ENCODE peak calls at places on chromosome 10, in nine cellular contexts. One of them, this sample, is unnamed. For H3K4me1, the result is how much of the 10 kb centered on the place peaks cover.

GRCh38 chr10:91953600-91954140 is 30.1 kb downstream of the BTAF1 start:
- DNase-seq in transverse colon: no peak
- DNase-seq in uterus: no peak
- DNase-seq in IMR-90: no peak
- DNase-seq in body of pancreas: no peak
- DNase-seq in GM12878: no peak
- DNase-seq in tibial nerve: no peak
- DNase-seq in thyroid gland: no peak
- DNase-seq in adrenal gland: no peak
- DNase-seq in this sample: no peak

GRCh38 chr10:119834188-119834587 is 38.5 kb downstream of the MCMBP start:
- DNase-seq in transverse colon: no peak
- DNase-seq in uterus: no peak
- DNase-seq in IMR-90: no peak
- DNase-seq in body of pancreas: no peak
- DNase-seq in GM12878: no peak
- DNase-seq in tibial nerve: no peak
- DNase-seq in thyroid gland: no peak
- DNase-seq in adrenal gland: no peak
- DNase-seq in this sample: no peak

GRCh38 chr10:127736915-127737562 is at the start of gene FOXI2:
- DNase-seq in transverse colon: no peak
- DNase-seq in uterus: no peak
- DNase-seq in IMR-90: no peak
- DNase-seq in body of pancreas: no peak
- DNase-seq in GM12878: no peak
- DNase-seq in tibial nerve: no peak
- DNase-seq in thyroid gland: no peak
- DNase-seq in adrenal gland: no peak
- DNase-seq in this sample: no peak

GRCh38 chr10:3948843-3949242 is 163.8 kb upstream of the KLF6 start:
- DNase-seq in transverse colon: peak
- DNase-seq in uterus: peak
- DNase-seq in IMR-90: peak
- DNase-seq in body of pancreas: peak
- DNase-seq in GM12878: no peak
- DNase-seq in tibial nerve: no peak
- DNase-seq in thyroid gland: peak
- DNase-seq in adrenal gland: no peak
- DNase-seq in this sample: no peak

GRCh38 chr10:43292745-43293676 is 26.1 kb upstream of the RASGEF1A start:
- DNase-seq in transverse colon: peak
- DNase-seq in uterus: peak
- DNase-seq in IMR-90: peak
- DNase-seq in body of pancreas: peak
- DNase-seq in GM12878: no peak
- DNase-seq in tibial nerve: peak
- DNase-seq in thyroid gland: peak
- DNase-seq in adrenal gland: peak
- DNase-seq in this sample: no peak

GRCh38 chr10:88165849-88166271 is 302.4 kb downstream of the PTEN start:
- DNase-seq in transverse colon: no peak
- DNase-seq in uterus: no peak
- DNase-seq in IMR-90: peak
- DNase-seq in body of pancreas: no peak
- DNase-seq in GM12878: no peak
- DNase-seq in tibial nerve: no peak
- DNase-seq in thyroid gland: no peak
- DNase-seq in adrenal gland: no peak
- DNase-seq in this sample: no peak

GRCh38 chr10:97717627-97718026 is 4.1 kb downstream of the MARVELD1 start:
- DNase-seq in transverse colon: no peak
- DNase-seq in uterus: no peak
- DNase-seq in IMR-90: no peak
- DNase-seq in body of pancreas: no peak
- DNase-seq in GM12878: no peak
- DNase-seq in tibial nerve: no peak
- DNase-seq in thyroid gland: no peak
- DNase-seq in adrenal gland: no peak
- DNase-seq in this sample: no peak

GRCh38 chr10:17200885-17201164 is 647 bp downstream of the TRDMT1 start:
- DNase-seq in transverse colon: peak
- DNase-seq in uterus: peak
- DNase-seq in IMR-90: peak
- DNase-seq in body of pancreas: peak
- DNase-seq in GM12878: no peak
- DNase-seq in tibial nerve: peak
- DNase-seq in thyroid gland: peak
- DNase-seq in adrenal gland: peak
- DNase-seq in this sample: no peak

GRCh38 chr10:47326306-47326926 is 4.2 kb downstream of the GDF2 start:
- DNase-seq in transverse colon: peak
- DNase-seq in uterus: no peak
- DNase-seq in IMR-90: no peak
- DNase-seq in body of pancreas: peak
- DNase-seq in GM12878: no peak
- DNase-seq in tibial nerve: no peak
- DNase-seq in thyroid gland: no peak
- DNase-seq in adrenal gland: no peak
- DNase-seq in this sample: no peak

GRCh38 chr10:87930141-87930540 is 66.7 kb downstream of the PTEN start:
- DNase-seq in transverse colon: no peak
- DNase-seq in uterus: no peak
- DNase-seq in IMR-90: no peak
- DNase-seq in body of pancreas: no peak
- DNase-seq in GM12878: no peak
- DNase-seq in tibial nerve: no peak
- DNase-seq in thyroid gland: no peak
- DNase-seq in adrenal gland: no peak
- DNase-seq in this sample: no peak

GRCh38 chr10:49071221-49071761 is 44.0 kb downstream of the VSTM4 start:
- DNase-seq in transverse colon: no peak
- DNase-seq in uterus: no peak
- DNase-seq in IMR-90: peak
- DNase-seq in body of pancreas: no peak
- DNase-seq in GM12878: no peak
- DNase-seq in tibial nerve: no peak
- DNase-seq in thyroid gland: peak
- DNase-seq in adrenal gland: peak
- DNase-seq in this sample: peak

GRCh38 chr10:61744469-61744868 is 81.7 kb downstream of the CABCOCO1 start:
- DNase-seq in transverse colon: no peak
- DNase-seq in uterus: no peak
- DNase-seq in IMR-90: no peak
- DNase-seq in body of pancreas: no peak
- DNase-seq in GM12878: no peak
- DNase-seq in tibial nerve: no peak
- DNase-seq in thyroid gland: no peak
- DNase-seq in adrenal gland: no peak
- DNase-seq in this sample: no peak

GRCh38 chr10:15209827-15210509 is 41.5 kb upstream of the NMT2 start:
- DNase-seq in transverse colon: peak
- DNase-seq in uterus: peak
- DNase-seq in IMR-90: peak
- DNase-seq in body of pancreas: peak
- DNase-seq in GM12878: peak
- DNase-seq in tibial nerve: peak
- DNase-seq in thyroid gland: peak
- DNase-seq in adrenal gland: peak
- DNase-seq in this sample: peak

GRCh38 chr10:98411768-98412167 is 3.2 kb downstream of the PYROXD2 start:
- DNase-seq in transverse colon: no peak
- DNase-seq in uterus: no peak
- DNase-seq in IMR-90: peak
- DNase-seq in body of pancreas: no peak
- DNase-seq in GM12878: no peak
- DNase-seq in tibial nerve: no peak
- DNase-seq in thyroid gland: no peak
- DNase-seq in adrenal gland: no peak
- DNase-seq in this sample: no peak

GRCh38 chr10:59177031-59177861 is 803 bp downstream of the PHYHIPL start:
- DNase-seq in transverse colon: no peak
- DNase-seq in uterus: no peak
- DNase-seq in IMR-90: peak
- DNase-seq in body of pancreas: peak
- DNase-seq in GM12878: no peak
- DNase-seq in tibial nerve: peak
- DNase-seq in thyroid gland: peak
- DNase-seq in adrenal gland: peak
- DNase-seq in this sample: no peak

GRCh38 chr10:128704716-128705115 is 578.5 kb upstream of the MKI67 start:
- DNase-seq in transverse colon: no peak
- DNase-seq in uterus: no peak
- DNase-seq in IMR-90: no peak
- DNase-seq in body of pancreas: no peak
- DNase-seq in GM12878: no peak
- DNase-seq in tibial nerve: no peak
- DNase-seq in thyroid gland: no peak
- DNase-seq in adrenal gland: no peak
- DNase-seq in this sample: no peak

GRCh38 chr10:110103921-110104461 is 96.2 kb downstream of the ADD3 start:
- DNase-seq in transverse colon: no peak
- DNase-seq in uterus: no peak
- DNase-seq in IMR-90: no peak
- DNase-seq in body of pancreas: no peak
- DNase-seq in GM12878: no peak
- DNase-seq in tibial nerve: no peak
- DNase-seq in thyroid gland: no peak
- DNase-seq in adrenal gland: no peak
- DNase-seq in this sample: no peak

GRCh38 chr10:36191009-36191408 is 548.9 kb upstream of the FZD8 start:
- DNase-seq in transverse colon: no peak
- DNase-seq in uterus: no peak
- DNase-seq in IMR-90: no peak
- DNase-seq in body of pancreas: no peak
- DNase-seq in GM12878: no peak
- DNase-seq in tibial nerve: no peak
- DNase-seq in thyroid gland: no peak
- DNase-seq in adrenal gland: no peak
- DNase-seq in this sample: no peak

GRCh38 chr10:103838095-103838395 is 17.3 kb downstream of the SH3PXD2A start:
- DNase-seq in transverse colon: no peak
- DNase-seq in uterus: no peak
- DNase-seq in IMR-90: no peak
- DNase-seq in body of pancreas: no peak
- DNase-seq in GM12878: no peak
- DNase-seq in tibial nerve: no peak
- DNase-seq in thyroid gland: no peak
- DNase-seq in adrenal gland: no peak
- DNase-seq in this sample: no peak
- H3K4me1 ChIP-seq in transverse colon: half or more
- H3K4me1 ChIP-seq in uterus: under half
- H3K4me1 ChIP-seq in IMR-90: under half
- H3K4me1 ChIP-seq in body of pancreas: half or more
- H3K4me1 ChIP-seq in GM12878: under half
- H3K4me1 ChIP-seq in tibial nerve: half or more
- H3K4me1 ChIP-seq in thyroid gland: under half
- H3K4me1 ChIP-seq in adrenal gland: under half
- H3K4me1 ChIP-seq in this sample: half or more

GRCh38 chr10:5447611-5448071 is 35.3 kb downstream of the NET1 start:
- DNase-seq in transverse colon: no peak
- DNase-seq in uterus: no peak
- DNase-seq in IMR-90: peak
- DNase-seq in body of pancreas: no peak
- DNase-seq in GM12878: peak
- DNase-seq in tibial nerve: no peak
- DNase-seq in thyroid gland: no peak
- DNase-seq in adrenal gland: no peak
- DNase-seq in this sample: no peak
- TF ChIP-seq POLR2A in transverse colon: peak
- TF ChIP-seq POLR2A in uterus: no peak
- TF ChIP-seq POLR2A in IMR-90: no peak
- TF ChIP-seq POLR2A in body of pancreas: peak
- TF ChIP-seq POLR2A in GM12878: no peak
- TF ChIP-seq POLR2A in tibial nerve: no peak
- TF ChIP-seq POLR2A in thyroid gland: peak
- TF ChIP-seq POLR2A in adrenal gland: no peak
- TF ChIP-seq POLR2A in this sample: no peak

GRCh38 chr10:123840714-123841113 is 50.9 kb downstream of the CPXM2 start:
- DNase-seq in transverse colon: no peak
- DNase-seq in uterus: no peak
- DNase-seq in IMR-90: no peak
- DNase-seq in body of pancreas: no peak
- DNase-seq in GM12878: no peak
- DNase-seq in tibial nerve: no peak
- DNase-seq in thyroid gland: no peak
- DNase-seq in adrenal gland: no peak
- DNase-seq in this sample: no peak
- TF ChIP-seq CTCF in transverse colon: no peak
- TF ChIP-seq CTCF in uterus: no peak
- TF ChIP-seq CTCF in IMR-90: no peak
- TF ChIP-seq CTCF in body of pancreas: no peak
- TF ChIP-seq CTCF in GM12878: no peak
- TF ChIP-seq CTCF in tibial nerve: no peak
- TF ChIP-seq CTCF in thyroid gland: no peak
- TF ChIP-seq CTCF in adrenal gland: no peak
- TF ChIP-seq CTCF in this sample: no peak

GRCh38 chr10:66259836-66260235 is 666.0 kb upstream of the LRRTM3 start:
- DNase-seq in transverse colon: no peak
- DNase-seq in uterus: no peak
- DNase-seq in IMR-90: no peak
- DNase-seq in body of pancreas: no peak
- DNase-seq in GM12878: no peak
- DNase-seq in tibial nerve: no peak
- DNase-seq in thyroid gland: no peak
- DNase-seq in adrenal gland: no peak
- DNase-seq in this sample: no peak
- H3K4me1 ChIP-seq in transverse colon: under half
- H3K4me1 ChIP-seq in uterus: under half
- H3K4me1 ChIP-seq in IMR-90: under half
- H3K4me1 ChIP-seq in body of pancreas: under half
- H3K4me1 ChIP-seq in GM12878: under half
- H3K4me1 ChIP-seq in tibial nerve: under half
- H3K4me1 ChIP-seq in thyroid gland: under half
- H3K4me1 ChIP-seq in adrenal gland: under half
- H3K4me1 ChIP-seq in this sample: under half

GRCh38 chr10:96047004-96047649 is 3.7 kb downstream of the CCNJ start:
- DNase-seq in transverse colon: no peak
- DNase-seq in uterus: no peak
- DNase-seq in IMR-90: no peak
- DNase-seq in body of pancreas: no peak
- DNase-seq in GM12878: no peak
- DNase-seq in tibial nerve: no peak
- DNase-seq in thyroid gland: no peak
- DNase-seq in adrenal gland: no peak
- DNase-seq in this sample: no peak
- TF ChIP-seq POLR2A in transverse colon: no peak
- TF ChIP-seq POLR2A in uterus: no peak
- TF ChIP-seq POLR2A in IMR-90: no peak
- TF ChIP-seq POLR2A in body of pancreas: no peak
- TF ChIP-seq POLR2A in GM12878: no peak
- TF ChIP-seq POLR2A in tibial nerve: no peak
- TF ChIP-seq POLR2A in thyroid gland: no peak
- TF ChIP-seq POLR2A in adrenal gland: no peak
- TF ChIP-seq POLR2A in this sample: no peak

GRCh38 chr10:24617771-24618396 is 105.8 kb downstream of the ARHGAP21 start:
- DNase-seq in transverse colon: peak
- DNase-seq in uterus: peak
- DNase-seq in IMR-90: peak
- DNase-seq in body of pancreas: peak
- DNase-seq in GM12878: no peak
- DNase-seq in tibial nerve: peak
- DNase-seq in thyroid gland: peak
- DNase-seq in adrenal gland: peak
- DNase-seq in this sample: no peak
- TF ChIP-seq CTCF in transverse colon: peak
- TF ChIP-seq CTCF in uterus: peak
- TF ChIP-seq CTCF in IMR-90: peak
- TF ChIP-seq CTCF in body of pancreas: peak
- TF ChIP-seq CTCF in GM12878: peak
- TF ChIP-seq CTCF in tibial nerve: peak
- TF ChIP-seq CTCF in thyroid gland: peak
- TF ChIP-seq CTCF in adrenal gland: peak
- TF ChIP-seq CTCF in this sample: peak

This sample was measured in esophagus muscularis mucosa.